ENCODE peak calls at places on chromosomes 5 and 9, in nine cellular contexts. D is OCI-LY7, H is BE2C, Y is fibroblast of mammary gland, I is astrocyte, P is AG04450, W is cardiac muscle cell, R is AG10803, U is dorsolateral prefrontal cortex. A is an unnamed sample.

GRCh38 chr5:172777381-172778222 is 6.6 kb upstream of the DUSP1 start:
- DNase-seq in D (peak; percentile 53), H (no peak), Y (peak; percentile 95), I (peak; percentile 76), P (no peak), W (peak; percentile 79), R (peak; percentile 89), U (peak; percentile 59), A (peak; percentile 70)

GRCh38 chr5:69492391-69493234 is at the start of gene OCLN:
- DNase-seq in D (no peak), H (peak; percentile 25), Y (no peak), I (no peak), P (no peak), W (peak; percentile 20), R (no peak), U (no peak), A (no peak)

GRCh38 chr5:143108498-143109128 is 294.9 kb downstream of the NR3C1 start:
- DNase-seq in D (no peak), H (peak; percentile 55), Y (no peak), I (no peak), P (no peak), W (no peak), R (no peak), U (no peak), A (no peak)

GRCh38 chr9:31119882-31120481 is 1264.5 kb upstream of the ACO1 start:
- DNase-seq in D (peak; percentile 34), H (peak; percentile 35), Y (peak; percentile 19), I (peak; percentile 11), P (no peak), W (peak; percentile 76), R (no peak), U (no peak), A (peak; percentile 60)

GRCh38 chr5:180704362-180704761 is 35.5 kb downstream of the OR2Y1 start:
- DNase-seq in D (no peak), H (peak; percentile 27), Y (peak; percentile 30), I (peak; percentile 2), P (no peak), W (peak; percentile 2), R (no peak), U (no peak), A (no peak)

GRCh38 chr5:72611111-72611724 is 104.0 kb upstream of the ZNF366 start:
- DNase-seq in D (peak; percentile 57), H (peak; percentile 85), Y (peak; percentile 85), I (peak; percentile 49), P (peak; percentile 46), W (peak; percentile 89), R (peak; percentile 78), U (peak; percentile 88), A (peak; percentile 81)

GRCh38 chr9:31304576-31304975 is 1079.9 kb upstream of the ACO1 start:
- DNase-seq in D (no peak), H (no peak), Y (peak; percentile 61), I (peak; percentile 81), P (no peak), W (peak; percentile 89), R (peak; percentile 34), U (no peak), A (peak; percentile 75)

GRCh38 chr5:132095077-132095744 is 21.6 kb downstream of the CSF2 start:
- DNase-seq in D (no peak), H (no peak), Y (no peak), I (no peak), P (no peak), W (no peak), R (no peak), U (no peak), A (no peak)

GRCh38 chr9:91995000-91995399 is 45.0 kb upstream of the ROR2 start:
- DNase-seq in D (no peak), H (no peak), Y (no peak), I (no peak), P (no peak), W (peak; percentile 28), R (no peak), U (no peak), A (no peak)

GRCh38 chr5:67648201-67648671 is 451.6 kb upstream of the CD180 start:
- DNase-seq in D (no peak), H (no peak), Y (peak; percentile 81), I (peak; percentile 94), P (no peak), W (peak; percentile 89), R (peak; percentile 95), U (no peak), A (peak; percentile 97)

GRCh38 chr5:32453916-32454315 is 9.4 kb upstream of the ZFR start:
- DNase-seq in D (no peak), H (no peak), Y (no peak), I (no peak), P (no peak), W (no peak), R (no peak), U (no peak), A (no peak)

GRCh38 chr5:6302684-6303083 is 75.7 kb downstream of the MED10 start:
- DNase-seq in D (no peak), H (no peak), Y (no peak), I (no peak), P (no peak), W (no peak), R (no peak), U (no peak), A (no peak)

GRCh38 chr9:123761905-123762605 is 167.9 kb downstream of the DENND1A start:
- DNase-seq in D (no peak), H (no peak), Y (no peak), I (peak; percentile 45), P (no peak), W (peak; percentile 22), R (peak; percentile 37), U (no peak), A (peak; percentile 45)
- H3K4me3 ChIP-seq in D (no peak overlapping the region), H (no peak overlapping the region), Y (no peak overlapping the region), I (no peak overlapping the region), P (no peak overlapping the region), W (no peak overlapping the region), R (no peak overlapping the region), U (no peak overlapping the region), A (no peak overlapping the region)

GRCh38 chr9:70463877-70464276 is 49.4 kb upstream of the KLF9 start:
- DNase-seq in D (no peak), H (no peak), Y (no peak), I (no peak), P (no peak), W (peak; percentile 48), R (no peak), U (no peak), A (no peak)

GRCh38 chr9:70466976-70467551 is 52.6 kb upstream of the KLF9 start:
- DNase-seq in D (no peak), H (no peak), Y (peak; percentile 99), I (peak; percentile 76), P (no peak), W (peak; percentile 79), R (peak; percentile 79), U (no peak), A (peak; percentile 80)

GRCh38 chr9:70465904-70466303 is 51.4 kb upstream of the KLF9 start:
- DNase-seq in D (no peak), H (no peak), Y (no peak), I (no peak), P (no peak), W (no peak), R (no peak), U (no peak), A (no peak)

GRCh38 chr9:70462300-70462699 is 47.8 kb upstream of the KLF9 start:
- DNase-seq in D (no peak), H (no peak), Y (no peak), I (no peak), P (no peak), W (no peak), R (no peak), U (no peak), A (no peak)

GRCh38 chr9:70465398-70465797 is 50.9 kb upstream of the KLF9 start:
- DNase-seq in D (no peak), H (no peak), Y (no peak), I (no peak), P (no peak), W (no peak), R (no peak), U (no peak), A (no peak)
- TF ChIP-seq CTCF in D (peak; percentile 52), H (no peak), Y (no peak), I (no peak), P (peak; percentile 12), W (peak; percentile 2), R (no peak), U (no peak), A (no peak)

GRCh38 chr5:178180141-178180863 is 6.9 kb downstream of the GMCL2 start:
- DNase-seq in D (no peak), H (no peak), Y (no peak), I (no peak), P (no peak), W (no peak), R (no peak), U (no peak), A (no peak)
- H3K4me3 ChIP-seq in D (no peak overlapping the region), H (no peak overlapping the region), Y (no peak overlapping the region), I (no peak overlapping the region), P (no peak overlapping the region), W (no peak overlapping the region), R (no peak overlapping the region), U (no peak overlapping the region), A (no peak overlapping the region)

GRCh38 chr5:56479701-56480304 is 246.7 kb upstream of the ANKRD55 start:
- DNase-seq in D (peak; percentile 42), H (no peak), Y (no peak), I (peak; percentile 43), P (no peak), W (no peak), R (no peak), U (no peak), A (no peak)

GRCh38 chr5:56481998-56482698 is 249.0 kb upstream of the ANKRD55 start:
- DNase-seq in D (peak; percentile 43), H (no peak), Y (no peak), I (no peak), P (no peak), W (no peak), R (no peak), U (no peak), A (no peak)

GRCh38 chr5:56479126-56479525 is 246.0 kb upstream of the ANKRD55 start:
- DNase-seq in D (peak; percentile 19), H (no peak), Y (no peak), I (no peak), P (no peak), W (no peak), R (no peak), U (no peak), A (no peak)

GRCh38 chr5:56480305-56481146 is 247.4 kb upstream of the ANKRD55 start:
- DNase-seq in D (peak; percentile 61), H (peak; percentile 60), Y (peak; percentile 42), I (peak; percentile 67), P (no peak), W (peak; percentile 79), R (peak; percentile 44), U (peak; percentile 56), A (peak; percentile 47)

DNA sequence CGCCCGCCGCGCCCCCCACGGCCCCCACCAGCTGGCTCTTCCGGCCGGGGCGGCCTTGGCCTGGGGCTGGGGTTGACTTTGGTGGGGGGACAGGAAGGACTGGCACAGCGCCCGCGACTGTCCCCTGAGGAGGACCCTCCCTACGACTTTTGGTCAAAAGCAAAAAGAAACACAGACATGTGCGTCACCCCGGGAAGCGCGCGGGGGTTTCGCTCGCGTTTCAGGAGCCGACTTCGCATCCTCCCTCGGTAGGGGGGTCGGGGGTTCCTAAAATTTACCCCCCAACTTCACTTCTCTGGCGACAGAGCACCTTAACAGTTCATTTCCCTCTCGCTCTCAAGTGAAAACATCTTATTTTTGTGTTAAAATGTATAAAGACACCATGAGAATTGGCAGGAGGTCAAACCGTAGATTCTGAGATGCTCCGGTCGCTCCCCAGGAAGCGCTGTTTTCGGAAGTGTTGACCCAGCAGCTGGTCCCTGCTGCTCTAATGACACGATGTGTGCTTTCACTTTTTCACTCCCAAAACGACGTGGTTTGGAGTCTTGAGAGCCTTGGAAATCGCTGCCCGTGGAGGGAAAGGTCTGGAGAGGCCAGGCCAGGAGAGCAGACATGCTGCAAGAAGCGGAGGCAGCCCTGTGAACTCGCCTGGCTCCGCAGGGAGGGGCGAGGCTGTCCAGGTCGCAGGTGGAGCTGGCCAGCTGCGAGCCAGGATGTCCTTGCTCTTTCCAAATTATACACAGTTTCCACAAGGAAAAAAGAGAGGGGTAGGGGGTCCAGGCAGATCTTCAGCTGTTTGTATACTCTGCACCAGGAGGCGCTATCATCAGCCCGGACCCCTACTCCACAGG is 248.2 kb upstream of the ANKRD55 start:
- DNase-seq in D (peak; percentile 56), H (peak; percentile 42), Y (peak; percentile 19), I (no peak), P (no peak), W (peak; percentile 51), R (peak; percentile 24), U (no peak), A (peak; percentile 30)
- TF ChIP-seq CTCF in D (peak; percentile 81), H (peak; percentile 70), Y (peak; percentile 18), I (peak; percentile 9), P (peak; percentile 55), W (peak; percentile 56), R (peak; percentile 36), U (peak; percentile 38), A (peak; percentile 28)

A was measured in fibroblast of the aortic adventitia.